ENCODE peak calls at places on chromosomes 7 and 10, in nine cellular contexts. P is HCT116, R is mammary epithelial cell, U is cardiac muscle cell, A is spleen, S is WERI-Rb-1, K is GM23248, G is MM.1S, E is neural progenitor cell. D is an unnamed sample.

GRCh38 chr7:132770055-132770454 is 193.8 kb upstream of the PLXNA4 start:
- DNase-seq in U (no peak), R (no peak), G (no peak), A (no peak), E (no peak), S (peak; percentile 55), K (no peak), P (no peak), D (no peak)

GRCh38 chr10:76082956-76083355 is 651.5 kb downstream of the LRMDA start:
- DNase-seq in K (peak; percentile 47), U (no peak), R (peak; percentile 70), P (peak; percentile 74), E (peak; percentile 76), A (no peak), S (no peak), G (no peak), D (no peak)

GRCh38 chr10:1368772-1369171 is 312.6 kb downstream of the WDR37 start:
- DNase-seq in A (no peak), U (peak; percentile 66), P (peak; percentile 45), R (no peak), E (peak; percentile 83), G (no peak), K (peak; percentile 9), S (peak; percentile 15), D (no peak)

GRCh38 chr10:59018977-59019376 is 157.5 kb upstream of the PHYHIPL start:
- DNase-seq in R (no peak), E (no peak), A (no peak), U (no peak), S (no peak), G (no peak), P (no peak), K (peak; percentile 26), D (no peak)

GRCh38 chr10:63700209-63700934 is 179.2 kb downstream of the REEP3 start:
- DNase-seq in A (no peak), R (peak; percentile 98), P (peak; percentile 85), E (no peak), S (no peak), G (no peak), K (peak; percentile 98), U (no peak), D (peak; percentile 90)

GRCh38 chr7:17559388-17559787 is 260.9 kb downstream of the AHR start:
- DNase-seq in S (no peak), A (no peak), E (no peak), K (peak; percentile 66), U (no peak), R (peak; percentile 54), P (no peak), G (no peak), D (peak; percentile 79)

GRCh38 chr10:92121686-92122492 is 169.0 kb downstream of the CPEB3 start:
- DNase-seq in S (no peak), G (no peak), K (no peak), E (no peak), A (no peak), R (no peak), P (no peak), U (no peak), D (no peak)

GRCh38 chr10:20993387-20994170 is 96.5 kb upstream of the NEBL start:
- DNase-seq in E (no peak), R (peak; percentile 41), S (no peak), A (no peak), K (peak; percentile 9), G (no peak), U (no peak), P (no peak), D (peak; percentile 10)

GRCh38 chr10:119761106-119761505 is 35.3 kb downstream of the INPP5F start:
- DNase-seq in U (no peak), A (no peak), E (no peak), K (peak; percentile 87), S (no peak), G (no peak), R (peak; percentile 81), P (no peak), D (no peak)

GRCh38 chr10:119758448-119758847 is 32.6 kb downstream of the INPP5F start:
- DNase-seq in R (no peak), E (no peak), S (no peak), A (no peak), U (no peak), G (no peak), K (no peak), P (no peak), D (no peak)

GRCh38 chr10:119759832-119760231 is 34.0 kb downstream of the INPP5F start:
- DNase-seq in R (no peak), K (no peak), P (no peak), E (no peak), S (no peak), G (no peak), A (no peak), U (no peak), D (no peak)

GRCh38 chr10:119762035-119762434 is 36.2 kb downstream of the INPP5F start:
- DNase-seq in A (no peak), K (no peak), U (no peak), E (no peak), R (no peak), P (no peak), S (no peak), G (no peak), D (no peak)

DNA sequence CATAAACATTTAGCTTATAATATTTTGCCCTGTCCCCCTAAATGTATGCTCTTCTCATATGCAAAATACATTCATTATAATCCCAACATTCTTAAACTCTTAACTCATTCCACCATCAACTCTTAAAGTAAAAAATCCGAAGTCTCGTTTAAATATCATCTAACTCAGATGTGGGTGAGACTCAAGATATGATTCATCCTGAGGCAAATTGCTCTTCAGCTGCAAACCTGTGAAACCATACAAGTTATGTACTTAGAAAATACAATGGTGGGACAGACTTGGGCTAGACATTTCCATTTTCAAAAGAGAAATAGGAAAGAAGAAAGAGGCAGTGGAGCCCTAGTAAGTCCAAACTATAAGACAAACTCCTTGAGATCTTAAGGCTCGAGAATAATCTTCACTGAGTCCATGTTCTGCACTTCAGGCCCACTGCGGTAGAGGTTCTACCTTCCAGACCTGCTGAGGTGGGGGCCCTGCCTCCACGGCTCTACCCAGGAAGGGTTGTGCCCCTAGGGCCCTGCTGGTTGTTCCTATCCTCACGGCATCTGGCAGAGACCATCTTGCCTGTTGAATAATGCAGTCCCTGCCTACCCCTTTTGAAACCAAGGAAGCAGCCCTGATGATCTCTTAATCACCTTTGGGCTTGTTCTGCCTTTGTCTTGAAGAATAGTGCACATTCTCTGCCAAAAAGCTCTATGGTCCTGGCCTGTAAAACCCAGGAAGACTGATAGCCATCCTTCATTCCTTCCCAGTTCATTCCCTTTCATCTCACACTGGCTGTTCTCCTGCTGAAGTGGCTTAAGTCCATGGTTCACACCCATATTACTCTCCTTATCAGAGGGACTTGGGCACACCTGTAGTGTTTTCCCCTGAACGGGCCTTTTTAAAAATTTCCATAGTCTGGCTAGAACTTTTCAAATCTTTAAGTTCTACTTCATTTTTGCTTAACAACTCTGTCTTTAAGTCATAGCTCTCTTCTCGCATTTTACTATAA is 37.3 kb downstream of the INPP5F start:
- DNase-seq in G (no peak), E (peak; percentile 19), P (no peak), A (no peak), K (peak; percentile 42), S (no peak), R (no peak), U (no peak), D (no peak)
- H3K27ac ChIP-seq in G (no peak overlapping the region), E (peak overlapping the region; percentile 15), P (no peak overlapping the region), A (no peak overlapping the region), K (no peak overlapping the region), S (no peak overlapping the region), R (no peak overlapping the region), U (no peak overlapping the region), D (no peak overlapping the region)

DNA sequence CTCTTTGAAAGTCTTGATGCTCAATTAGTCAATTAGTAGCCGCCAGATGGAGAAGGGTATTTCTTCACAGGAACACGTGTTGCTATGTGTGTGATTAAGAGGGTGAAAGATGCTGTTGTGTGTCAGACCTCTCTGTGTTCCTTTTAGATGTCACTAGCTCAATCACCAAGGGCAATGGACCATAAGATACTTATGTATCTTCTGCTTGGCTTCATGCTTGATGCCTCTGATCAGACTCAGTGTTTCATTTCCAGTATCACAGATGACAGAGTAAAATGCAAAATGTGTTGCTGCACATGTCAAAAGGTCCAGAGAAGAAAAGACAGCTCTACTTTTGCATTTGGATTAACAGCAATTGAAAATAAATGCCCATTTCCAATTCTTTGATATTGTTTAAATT is 865.9 kb downstream of the CNTNAP2 start:
- DNase-seq in U (no peak), E (no peak), G (no peak), R (no peak), K (no peak), S (no peak), P (no peak), A (no peak), D (no peak)
- H3K27ac ChIP-seq in U (no peak overlapping the region), E (no peak overlapping the region), G (no peak overlapping the region), R (no peak overlapping the region), K (no peak overlapping the region), S (no peak overlapping the region), P (no peak overlapping the region), A (no peak overlapping the region), D (no peak overlapping the region)

GRCh38 chr7:137904826-137905225 is 58.1 kb upstream of the DGKI start:
- DNase-seq in U (peak; percentile 78), K (no peak), P (no peak), R (no peak), E (no peak), G (no peak), S (peak; percentile 29), A (no peak), D (no peak)

GRCh38 chr7:137898839-137899681 is 52.3 kb upstream of the DGKI start:
- DNase-seq in S (peak; percentile 83), G (peak; percentile 85), K (peak; percentile 85), A (peak; percentile 93), U (peak; percentile 84), P (peak; percentile 42), E (peak; percentile 88), R (peak; percentile 44), D (no peak)

GRCh38 chr7:137908106-137908505 is 61.3 kb upstream of the DGKI start:
- DNase-seq in P (no peak), E (no peak), S (no peak), K (no peak), G (no peak), A (no peak), U (no peak), R (no peak), D (no peak)

GRCh38 chr7:137900137-137900536 is 53.4 kb upstream of the DGKI start:
- DNase-seq in A (no peak), R (no peak), U (no peak), G (no peak), S (no peak), P (no peak), K (no peak), E (no peak), D (no peak)

DNA sequence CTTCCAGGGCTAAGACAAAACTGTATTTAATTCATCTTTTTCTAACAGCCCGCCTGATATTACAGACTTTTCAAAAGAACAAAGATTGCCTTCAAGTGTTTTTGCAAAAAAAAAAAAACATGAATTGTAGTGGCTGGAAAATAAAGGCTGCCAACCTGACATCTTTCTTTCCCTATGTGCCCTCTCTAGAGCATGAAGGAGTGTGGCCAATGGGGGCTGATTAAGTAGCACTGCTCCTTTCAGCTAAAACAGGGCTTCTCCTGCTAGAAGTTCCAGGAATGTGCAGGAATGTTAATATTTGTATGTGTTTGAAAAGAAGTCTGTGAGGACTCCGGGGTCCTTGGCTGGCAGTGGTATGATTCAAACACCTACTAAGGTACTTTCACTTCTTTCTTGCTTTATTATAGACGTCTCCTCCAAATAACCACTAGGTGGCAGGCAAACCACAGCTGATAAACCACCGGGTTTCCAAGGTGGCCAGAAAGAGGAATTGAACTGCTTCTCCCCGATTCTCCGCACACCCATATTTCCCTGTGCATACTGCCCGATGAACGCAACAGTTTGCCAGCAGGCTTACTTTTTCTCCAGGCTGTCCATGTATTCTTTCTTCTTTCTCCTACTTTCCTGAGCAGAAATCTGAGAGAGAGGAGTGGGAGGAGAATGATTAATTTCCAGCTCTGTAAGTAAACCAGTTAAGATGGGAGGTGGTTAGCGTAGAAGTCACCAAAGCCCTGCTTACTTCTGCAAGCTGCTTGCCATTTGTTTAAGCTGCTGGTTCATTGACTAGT is 56.8 kb upstream of the DGKI start:
- DNase-seq in A (peak; percentile 78), E (peak; percentile 83), S (peak; percentile 61), G (peak; percentile 81), R (peak; percentile 52), U (peak; percentile 81), K (peak; percentile 80), P (peak; percentile 57), D (no peak)
- H3K27ac ChIP-seq in A (no peak overlapping the region), E (no peak overlapping the region), S (no peak overlapping the region), G (no peak overlapping the region), R (no peak overlapping the region), U (peak overlapping the region; percentile 53), K (peak overlapping the region; percentile 17), P (no peak overlapping the region), D (no peak overlapping the region)

GRCh38 chr7:26397326-26397725 is 105.7 kb downstream of the SNX10 start:
- DNase-seq in A (no peak), P (no peak), G (no peak), S (peak; percentile 95), E (peak; percentile 64), U (no peak), R (no peak), K (no peak), D (no peak)
- H3K27ac ChIP-seq in A (peak overlapping the region; percentile 76), P (no peak overlapping the region), G (no peak overlapping the region), S (peak overlapping the region; percentile 98), E (no peak overlapping the region), U (peak overlapping the region; percentile 31), R (no peak overlapping the region), K (no peak overlapping the region), D (no peak overlapping the region)